ENCODE peak calls at places on chromosomes 1 and 21, in five cellular contexts. I is H9, T is neuronal stem cell, L is mesenchymal stem cell, F is IMR-90. V is an unnamed sample.

GRCh38 chr1:19209439-19209989 is 552 bp downstream of the UBR4 start:
- DNase-seq in F (peak), I (no peak), L (peak), T (no peak), V (peak)

GRCh38 chr1:229229137-229229720 is 41.7 kb upstream of the RAB4A start:
- DNase-seq in I (peak), L (peak), F (no peak), T (no peak), V (peak)

GRCh38 chr1:78168306-78168705 is 122.5 kb downstream of the GIPC2 start:
- DNase-seq in L (no peak), I (no peak), T (no peak), F (peak), V (no peak)

GRCh38 chr1:244163861-244164562 is 112.9 kb downstream of the ZBTB18 start:
- DNase-seq in T (no peak), I (peak), F (peak), L (peak), V (peak)

GRCh38 chr1:202049129-202049528 is 38.7 kb downstream of the ELF3 start:
- DNase-seq in L (no peak), T (no peak), I (no peak), F (no peak), V (no peak)

GRCh38 chr1:32334864-32335618 is 992 bp downstream of the MARCKSL1 start:
- DNase-seq in L (peak), F (peak), T (no peak), I (no peak), V (peak)

GRCh38 chr1:174568551-174568950 is 120.8 kb downstream of the GPR52 start:
- DNase-seq in T (no peak), F (no peak), I (no peak), L (no peak), V (no peak)

GRCh38 chr1:218478336-218478735 is 133.2 kb downstream of the TGFB2 start:
- DNase-seq in F (peak), T (no peak), I (no peak), L (peak), V (no peak)

GRCh38 chr1:94039871-94040569 is 80.9 kb downstream of the ABCA4 start:
- DNase-seq in T (no peak), L (peak), F (no peak), I (no peak), V (no peak)

GRCh38 chr1:228697209-228698016 is 37.9 kb upstream of the RHOU start:
- DNase-seq in T (no peak), I (no peak), F (peak), L (peak), V (no peak)

GRCh38 chr1:207058878-207059867 is 6.1 kb downstream of the PFKFB2 start:
- DNase-seq in L (no peak), F (no peak), T (no peak), I (peak), V (peak)

GRCh38 chr1:232503497-232503896 is 126.4 kb downstream of the SIPA1L2 start:
- DNase-seq in L (no peak), I (no peak), T (no peak), F (no peak), V (no peak)

GRCh38 chr1:85579619-85580018 is 942 bp upstream of the CCN1 start:
- DNase-seq in T (peak), L (peak), F (peak), I (peak), V (peak)

GRCh38 chr1:15757575-15758401 is 807 bp upstream of the FBLIM1 start:
- DNase-seq in L (peak), T (no peak), I (peak), F (peak), V (peak)

GRCh38 chr1:189607477-189608096 is 870.1 kb downstream of the BRINP3 start:
- DNase-seq in I (no peak), F (no peak), L (no peak), T (no peak), V (no peak)

GRCh38 chr1:54274448-54274847 is 74.5 kb downstream of the MRPL37 start:
- DNase-seq in I (no peak), T (no peak), F (no peak), L (no peak), V (no peak)

GRCh38 chr1:104195395-104195794 is 445.7 kb downstream of the AMY1C start:
- DNase-seq in I (no peak), T (no peak), F (no peak), L (peak), V (peak)

GRCh38 chr1:174976436-174977107 is 23.2 kb upstream of the CACYBP start:
- DNase-seq in I (no peak), F (peak), L (peak), T (no peak), V (peak)

DNA sequence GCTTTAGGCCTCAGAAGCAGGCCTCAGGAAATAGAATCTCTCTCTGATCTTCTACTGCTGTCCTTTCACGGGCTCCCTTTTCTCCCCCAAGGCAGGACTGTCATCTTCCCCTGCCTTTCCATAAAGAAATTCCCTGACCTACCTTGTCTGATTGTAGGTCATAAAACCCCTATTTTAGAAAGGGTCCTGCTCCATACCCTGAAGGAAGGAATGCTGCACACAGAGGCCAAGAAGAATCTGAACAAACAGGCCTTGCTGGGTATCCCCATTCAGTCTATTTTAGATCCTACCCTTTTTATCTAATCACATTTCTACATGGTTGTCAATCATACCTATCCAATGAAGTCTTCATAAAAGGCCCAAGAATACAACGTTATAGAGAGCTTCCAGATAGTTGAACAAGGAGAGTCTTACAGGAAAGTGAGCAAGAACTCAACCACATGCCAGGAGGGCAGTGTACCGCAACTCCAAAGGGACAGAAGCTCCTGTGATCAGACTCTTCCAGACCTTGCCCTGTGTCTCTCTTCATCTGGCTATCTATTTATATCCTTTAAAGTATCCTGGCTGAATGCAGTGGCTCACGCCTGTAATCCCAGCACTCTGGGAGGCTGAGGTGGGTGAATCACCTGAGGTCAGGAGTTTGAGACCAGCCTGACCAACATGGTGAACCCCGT is 93.1 kb downstream of the SLC16A1 start:
- DNase-seq in L (no peak), F (no peak), I (no peak), T (no peak), V (no peak)
- H3K4ac ChIP-seq in L (no peak), F (no peak), I (no peak), T (no peak), V (no peak)

GRCh38 chr1:115969509-115969908 is 6.8 kb upstream of the SLC22A15 start:
- DNase-seq in L (peak), T (no peak), I (peak), F (no peak), V (peak)

GRCh38 chr1:115976062-115976899 is at the start of gene SLC22A15:
- DNase-seq in I (peak), T (peak), L (peak), F (no peak), V (peak)

GRCh38 chr1:115975569-115976061 is 698 bp upstream of the SLC22A15 start:
- DNase-seq in I (no peak), L (no peak), T (no peak), F (no peak), V (no peak)

GRCh38 chr1:115976900-115977480 is 677 bp downstream of the SLC22A15 start:
- DNase-seq in I (no peak), L (no peak), T (no peak), F (no peak), V (no peak)

DNA sequence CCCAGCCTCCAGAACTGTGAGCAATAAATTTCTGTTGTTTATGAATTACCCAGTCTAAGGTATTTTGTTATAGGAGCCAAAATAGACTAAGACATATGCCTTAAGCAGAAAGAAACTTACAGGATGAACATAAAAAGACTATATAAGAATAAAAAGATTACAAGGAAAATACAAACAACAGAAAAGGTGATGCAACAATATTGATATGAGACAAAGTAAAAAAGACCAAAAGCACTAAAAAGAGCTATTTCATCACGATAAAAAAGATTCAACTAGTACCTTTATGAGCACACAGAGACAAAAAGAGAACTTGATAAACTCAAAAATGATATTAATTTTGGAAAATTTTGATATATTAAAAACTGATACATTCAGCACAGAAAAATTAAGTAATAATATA is 3.2 kb upstream of the SLC22A15 start:
- DNase-seq in L (no peak), I (no peak), F (no peak), T (no peak), V (no peak)
- H3K4ac ChIP-seq in L (no peak), I (no peak), F (no peak), T (no peak), V (no peak)

DNA sequence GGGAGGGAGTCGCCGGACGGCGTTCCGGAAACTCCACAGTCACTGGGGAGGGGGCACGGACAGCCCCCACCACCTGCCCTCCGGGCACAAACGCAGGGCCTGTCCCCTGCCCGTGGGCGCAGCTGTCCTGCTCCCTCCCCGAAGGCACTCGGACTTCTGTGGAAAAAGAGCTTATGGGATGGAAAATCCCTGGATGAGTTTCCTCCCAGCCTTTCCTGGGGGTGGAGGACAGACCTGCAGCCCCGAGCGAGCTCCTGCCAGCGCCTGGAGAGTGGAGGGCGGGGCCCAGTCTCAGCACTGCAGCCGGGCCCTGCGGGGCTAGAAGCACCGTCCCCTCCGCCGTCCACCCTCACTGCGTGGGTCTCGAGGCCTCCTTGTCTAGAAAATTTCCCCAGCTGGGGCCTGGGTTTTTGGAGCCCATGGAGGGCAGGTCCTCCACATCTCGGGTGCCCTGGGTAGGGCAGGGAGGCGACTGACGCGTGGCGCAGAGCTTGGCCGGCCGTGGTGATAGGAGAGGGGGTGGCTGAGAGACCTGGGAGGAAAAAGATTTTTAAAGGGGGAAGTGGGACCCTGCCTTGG is 6.5 kb upstream of the COL6A1 start:
- DNase-seq in I (peak), T (no peak), L (peak), F (peak), V (peak)
- H3K4ac ChIP-seq in I (no peak), T (no peak), L (peak), F (peak), V (peak)

GRCh38 chr1:97014426-97014825 is 292.8 kb downstream of the PTBP2 start:
- DNase-seq in L (no peak), T (no peak), I (no peak), F (no peak), V (no peak)

GRCh38 chr1:97013904-97014303 is 292.3 kb downstream of the PTBP2 start:
- DNase-seq in T (no peak), L (peak), I (no peak), F (peak), V (no peak)

GRCh38 chr1:97017895-97018294 is 296.3 kb downstream of the PTBP2 start:
- DNase-seq in T (peak), L (peak), F (no peak), I (peak), V (peak)
- H3K4ac ChIP-seq in T (no peak), L (no peak), F (no peak), I (no peak), V (no peak)

GRCh38 chr1:161199506-161200119 is 759 bp upstream of the ADAMTS4 start:
- DNase-seq in F (no peak), I (no peak), T (no peak), L (no peak), V (no peak)
- H3K4ac ChIP-seq in F (peak), I (no peak), T (no peak), L (no peak), V (peak)

GRCh38 chr1:112815376-112815775 is 100.2 kb upstream of the PPM1J start:
- DNase-seq in I (no peak), L (no peak), F (no peak), T (no peak), V (no peak)

GRCh38 chr1:112818990-112819689 is 104.0 kb upstream of the PPM1J start:
- DNase-seq in T (no peak), L (peak), F (peak), I (no peak), V (peak)

GRCh38 chr1:112817555-112818373 is 102.6 kb upstream of the PPM1J start:
- DNase-seq in F (no peak), I (peak), T (no peak), L (no peak), V (peak)
- H3K4ac ChIP-seq in F (no peak), I (no peak), T (no peak), L (no peak), V (peak)

GRCh38 chr1:51491166-51491981 is 27.7 kb downstream of the EPS15 start:
- DNase-seq in L (no peak), T (no peak), I (no peak), F (no peak), V (no peak)

GRCh38 chr1:51494138-51494830 is 24.8 kb downstream of the EPS15 start:
- DNase-seq in L (no peak), T (no peak), I (no peak), F (no peak), V (no peak)

GRCh38 chr1:51488372-51489050 is 30.6 kb downstream of the EPS15 start:
- DNase-seq in I (no peak), L (peak), F (peak), T (no peak), V (peak)

GRCh38 chr1:51487628-51488027 is 31.4 kb downstream of the EPS15 start:
- DNase-seq in L (no peak), I (no peak), T (no peak), F (no peak), V (peak)

DNA sequence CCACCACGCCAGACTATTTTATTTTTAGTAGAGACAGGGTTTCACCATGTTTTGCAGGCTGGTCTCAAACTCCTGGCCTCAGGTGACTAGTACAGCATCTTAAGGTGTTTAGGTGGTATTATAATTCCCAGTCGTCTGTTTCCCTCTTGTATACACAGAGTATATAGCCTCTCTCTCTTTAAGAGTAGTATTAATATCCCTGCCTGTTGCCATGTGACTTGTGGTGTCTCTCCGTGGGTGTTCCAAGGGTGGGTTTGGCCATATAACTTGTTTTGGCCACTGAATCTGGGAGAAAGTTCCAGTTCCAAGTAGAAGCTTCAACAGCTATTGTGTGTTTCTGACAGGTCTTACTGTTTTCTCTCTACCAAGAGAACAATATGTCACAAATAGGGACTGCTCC is 29.6 kb downstream of the EPS15 start:
- DNase-seq in T (no peak), L (no peak), I (no peak), F (no peak), V (no peak)
- H3K4ac ChIP-seq in T (no peak), L (no peak), I (no peak), F (no peak), V (no peak)

GRCh38 chr1:44705470-44705869 is 25.5 kb downstream of the RNU5D-1 start:
- DNase-seq in F (no peak), L (no peak), T (no peak), I (no peak), V (no peak)

GRCh38 chr1:44705938-44706337 is 25.0 kb downstream of the RNU5D-1 start:
- DNase-seq in T (no peak), F (no peak), I (no peak), L (no peak), V (no peak)

GRCh38 chr1:44713321-44713781 is 17.6 kb downstream of the RNU5D-1 start:
- DNase-seq in I (no peak), F (no peak), L (no peak), T (no peak), V (no peak)

GRCh38 chr1:44707112-44707881 is 23.7 kb downstream of the RNU5D-1 start:
- DNase-seq in F (peak), I (no peak), L (peak), T (no peak), V (no peak)

DNA sequence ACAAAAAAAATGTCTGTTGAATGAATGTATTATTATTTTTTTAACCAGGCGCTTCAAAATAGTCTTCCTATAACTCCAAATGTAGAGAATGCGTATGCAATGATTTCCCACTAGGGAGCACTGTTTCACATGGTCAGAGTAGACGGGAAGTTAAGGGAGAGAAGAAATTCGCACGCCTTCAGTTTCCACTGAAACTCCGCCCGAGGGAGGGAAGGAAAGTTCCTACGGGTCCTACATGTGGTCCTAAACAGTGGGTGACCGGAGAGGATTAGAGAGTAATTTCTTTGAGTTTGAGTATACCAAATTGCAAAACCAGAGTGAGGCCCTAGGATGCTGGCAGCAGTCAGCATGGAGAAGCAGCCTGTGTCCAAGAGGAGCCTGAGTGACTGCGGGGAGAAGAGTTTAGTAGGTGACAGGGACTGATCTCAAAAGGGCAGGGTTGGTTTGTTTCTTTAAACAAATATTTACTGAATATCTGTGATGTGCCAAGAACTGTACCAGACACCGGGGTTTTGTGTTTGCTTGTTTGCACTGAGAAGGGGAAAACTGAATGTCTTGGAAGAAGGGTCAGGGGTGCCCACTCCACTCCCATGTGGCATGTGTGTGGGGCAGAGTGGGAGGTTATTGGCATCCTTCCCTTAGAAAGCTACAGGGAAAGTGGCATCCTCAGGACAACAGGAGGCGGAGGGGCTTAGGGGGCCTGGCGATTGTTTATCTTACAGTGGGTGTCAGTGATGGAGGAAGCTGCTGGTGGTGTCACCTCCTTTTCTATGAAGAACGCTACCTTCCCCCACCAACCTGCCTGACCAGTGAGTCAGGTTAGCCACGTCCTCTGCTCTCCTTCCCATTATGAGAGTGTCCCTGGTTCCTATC is 22.8 kb downstream of the RNU5D-1 start:
- DNase-seq in I (peak), L (peak), T (no peak), F (peak), V (peak)
- H3K4ac ChIP-seq in I (no peak), L (no peak), T (no peak), F (peak), V (no peak)

DNA sequence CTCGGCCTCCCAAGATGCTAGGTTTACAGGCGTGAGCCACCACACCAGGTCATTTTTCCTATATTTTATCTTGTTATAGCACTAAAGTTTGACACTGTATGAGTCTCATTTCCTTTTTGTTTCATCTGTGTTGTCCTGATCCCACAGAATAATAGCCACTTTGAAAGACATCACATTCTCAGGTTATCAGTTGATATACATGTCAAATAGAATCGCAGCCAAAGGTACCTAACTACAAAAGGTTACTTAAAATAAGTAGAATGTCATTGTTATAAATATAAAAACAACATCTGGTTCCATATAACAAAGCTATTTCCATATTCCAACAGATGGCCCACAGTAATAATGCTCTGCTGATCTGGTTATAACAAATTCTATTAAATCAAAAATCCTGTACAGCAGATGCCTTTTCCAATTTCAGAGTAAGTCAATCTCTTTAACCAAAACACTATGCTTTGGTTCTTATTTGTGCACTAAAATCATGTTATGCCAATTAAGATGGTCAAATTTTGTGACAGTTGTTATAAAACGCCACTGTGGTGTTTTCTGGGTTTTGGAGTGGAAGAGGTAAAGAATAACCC is 6.0 kb downstream of the FOXJ3 start:
- DNase-seq in I (no peak), L (no peak), T (no peak), F (no peak), V (no peak)
- H3K4ac ChIP-seq in I (no peak), L (no peak), T (no peak), F (no peak), V (no peak)